ENCODE peak calls at places on chromosomes 3 and 15, in nine cellular contexts. H is substantia nigra; R is GM04503; B is EH; K is SJSA1; L is head of caudate nucleus; U is T-helper 9 cell; X is NCI-H1694 treated with DMSO at 0.1 percent for 48 hours; J is CD4-positive, CD25-positive, alpha-beta regulatory T cell. C is an unnamed sample.
A peak's percentile ranks its signal among the peaks of the same experiment; 100 is the strongest.

GRCh38 chr3:117756580-117756979 is 1047.0 kb downstream of the TUSC7 start:
- DNase-seq in K (no peak), X (peak; percentile 70), J (no peak), R (no peak), B (peak; percentile 55), L (no peak), U (no peak), H (no peak), C (peak; percentile 86)

GRCh38 chr3:185332026-185332735 is 30.8 kb upstream of the MAP3K13 start:
- DNase-seq in X (peak; percentile 4), L (no peak), B (peak; percentile 64), U (no peak), R (no peak), K (no peak), H (no peak), J (peak; percentile 61), C (peak; percentile 83)

GRCh38 chr15:65660927-65661326 is 39.2 kb downstream of the SLC24A1 start:
- DNase-seq in U (no peak), L (no peak), J (no peak), K (no peak), R (no peak), B (peak; percentile 9), H (no peak), X (no peak), C (no peak)

GRCh38 chr3:192082733-192083660 is 622.0 kb downstream of the PYDC2 start:
- DNase-seq in H (no peak), J (no peak), U (no peak), K (no peak), X (no peak), L (no peak), B (no peak), R (no peak), C (no peak)

GRCh38 chr3:29022976-29023375 is 257.9 kb upstream of the RBMS3 start:
- DNase-seq in B (no peak), K (no peak), U (no peak), H (no peak), L (no peak), J (no peak), X (no peak), R (no peak), C (no peak)

GRCh38 chr3:43423142-43423541 is 136.8 kb downstream of the SNRK start:
- DNase-seq in U (no peak), R (no peak), H (no peak), X (no peak), J (no peak), K (peak; percentile 5), L (no peak), B (peak; percentile 12), C (no peak)

GRCh38 chr15:48416301-48416700 is 85.1 kb downstream of the DUT start:
- DNase-seq in H (no peak), B (no peak), U (no peak), R (no peak), J (no peak), X (no peak), L (no peak), K (no peak), C (no peak)

GRCh38 chr3:56855856-56856538 is 54.2 kb upstream of the ARHGEF3 start:
- DNase-seq in K (no peak), U (no peak), R (no peak), L (peak; percentile 52), B (peak; percentile 18), H (peak; percentile 34), J (peak; percentile 25), X (no peak), C (no peak)

GRCh38 chr3:71101581-71101980 is 481.9 kb downstream of the FOXP1 start:
- DNase-seq in R (no peak), H (no peak), B (peak; percentile 68), X (no peak), U (no peak), J (no peak), K (no peak), L (no peak), C (no peak)

GRCh38 chr15:63970723-63971426 is 75.4 kb downstream of the DAPK2 start:
- DNase-seq in K (no peak), R (no peak), J (peak; percentile 35), H (no peak), B (peak; percentile 47), X (no peak), U (no peak), L (no peak), C (no peak)

GRCh38 chr3:193317901-193318300 is 60.7 kb downstream of the ATP13A5 start:
- DNase-seq in B (no peak), U (no peak), K (no peak), H (no peak), X (peak; percentile 26), L (no peak), R (no peak), J (no peak), C (no peak)

GRCh38 chr15:48722764-48723661 is 77.5 kb upstream of the FBN1 start:
- DNase-seq in X (no peak), U (no peak), B (peak; percentile 95), H (no peak), R (peak; percentile 85), J (no peak), L (no peak), K (peak; percentile 81), C (no peak)

C was measured in DMS 273 treated with DMSO at 0.1 percent for 48 hours.